ENCODE peak calls at places on chromosomes 12 and 14, in seven cellular contexts. O is nucleus accumbens, Q is mammary epithelial cell, C is IMR-90, B is tibial nerve, Y is T47D, E is NCI-H1417. N is an unnamed sample.

GRCh38 chr12:40946612-40947194 is 241.4 kb upstream of the PDZRN4 start:
- DNase-seq in O (no peak), Q (no peak), C (peak), B (no peak), Y (peak), E (peak), N (no peak)

GRCh38 chr14:93734086-93734822 is 54.0 kb downstream of the PRIMA1 start:
- DNase-seq in O (no peak), Q (no peak), C (no peak), B (no peak), Y (peak), E (no peak), N (no peak)

GRCh38 chr14:105486974-105487448 is 325 bp downstream of the CRIP1 start:
- DNase-seq in O (no peak), Q (no peak), C (no peak), B (peak), Y (peak), E (no peak), N (no peak)

GRCh38 chr12:120760349-120761245 is 35.0 kb downstream of the ACADS start:
- DNase-seq in O (no peak), Q (no peak), C (no peak), B (no peak), Y (no peak), E (no peak), N (no peak)

GRCh38 chr14:49853158-49853477 is 530 bp upstream of the NEMF start:
- DNase-seq in O (no peak), Q (no peak), C (no peak), B (no peak), Y (no peak), E (no peak), N (no peak)

GRCh38 chr14:94769413-94770250 is at the start of gene GSC:
- DNase-seq in O (no peak), Q (peak), C (peak), B (peak), Y (peak), E (no peak), N (no peak)

GRCh38 chr12:39441189-39441962 is 1.5 kb downstream of the KIF21A start:
- DNase-seq in O (no peak), Q (no peak), C (no peak), B (no peak), Y (no peak), E (no peak), N (no peak)

GRCh38 chr14:95121911-95122696 is 35.2 kb downstream of the DICER1 start:
- DNase-seq in O (no peak), Q (no peak), C (no peak), B (no peak), Y (no peak), E (no peak), N (no peak)

GRCh38 chr12:124283326-124283725 is 11.6 kb upstream of the RFLNA start:
- DNase-seq in O (no peak), Q (no peak), C (no peak), B (no peak), Y (no peak), E (no peak), N (no peak)

GRCh38 chr14:67999693-68000384 is 180.3 kb downstream of the RAD51B start:
- DNase-seq in O (no peak), Q (peak), C (peak), B (no peak), Y (no peak), E (no peak), N (no peak)

GRCh38 chr12:10641735-10642500 is 28.5 kb upstream of the MAGOHB start:
- DNase-seq in O (no peak), Q (peak), C (peak), B (no peak), Y (no peak), E (no peak), N (peak)

GRCh38 chr12:131076791-131077747 is 123.4 kb downstream of the ADGRD1 start:
- DNase-seq in O (no peak), Q (no peak), C (no peak), B (no peak), Y (no peak), E (no peak), N (no peak)

GRCh38 chr12:19960527-19960926 is 407.8 kb upstream of the PDE3A start:
- DNase-seq in O (no peak), Q (no peak), C (no peak), B (no peak), Y (no peak), E (no peak), N (no peak)

GRCh38 chr12:26187429-26187828 is 7.9 kb upstream of the SSPN start:
- DNase-seq in O (no peak), Q (no peak), C (no peak), B (no peak), Y (no peak), E (no peak), N (no peak)

GRCh38 chr12:12083688-12084087 is 12.9 kb downstream of the BCL2L14 start:
- DNase-seq in O (no peak), Q (no peak), C (no peak), B (no peak), Y (no peak), E (no peak), N (no peak)

GRCh38 chr12:119319638-119320037 is 14.9 kb upstream of the CCDC60 start:
- DNase-seq in O (no peak), Q (no peak), C (no peak), B (no peak), Y (no peak), E (no peak), N (no peak)

GRCh38 chr12:107458163-107458562 is 227.4 kb upstream of the PWP1 start:
- DNase-seq in O (no peak), Q (no peak), C (no peak), B (no peak), Y (peak), E (no peak), N (no peak)

GRCh38 chr12:128449146-128449894 is 182.3 kb downstream of the TMEM132C start:
- DNase-seq in O (no peak), Q (peak), C (no peak), B (no peak), Y (peak), E (no peak), N (peak)

GRCh38 chr12:114504311-114504710 is 98.4 kb upstream of the TBX5 start:
- DNase-seq in O (no peak), Q (no peak), C (peak), B (no peak), Y (no peak), E (no peak), N (no peak)

GRCh38 chr12:32039917-32040575 is 66.6 kb upstream of the BICD1 start:
- DNase-seq in O (no peak), Q (no peak), C (no peak), B (no peak), Y (no peak), E (no peak), N (no peak)

GRCh38 chr12:106171117-106171750 is 32.5 kb upstream of the NUAK1 start:
- DNase-seq in O (no peak), Q (no peak), C (peak), B (no peak), Y (peak), E (no peak), N (no peak)